ENCODE peak calls at places on chromosomes 7 and 10, in five cellular contexts. One of them, this sample, is unnamed.

GRCh38 chr7:66036788-66037187 is 38.8 kb upstream of the ASL start:
- DNase-seq in neural progenitor cell: no peak
- DNase-seq in gastrocnemius medialis: no peak
- DNase-seq in CD4-positive, CD25-positive, alpha-beta regulatory T cell: no peak
- DNase-seq in adrenal gland: no peak
- DNase-seq in this sample: no peak

GRCh38 chr10:133043541-133044225 is 44.0 kb upstream of the ADGRA1 start:
- DNase-seq in CD4-positive, CD25-positive, alpha-beta regulatory T cell: no peak
- DNase-seq in neural progenitor cell: no peak
- DNase-seq in adrenal gland: no peak
- DNase-seq in gastrocnemius medialis: no peak
- DNase-seq in this sample: no peak

GRCh38 chr10:76036410-76036940 is 605.1 kb downstream of the LRMDA start:
- DNase-seq in adrenal gland: peak; percentile 85
- DNase-seq in gastrocnemius medialis: peak; percentile 53
- DNase-seq in neural progenitor cell: peak; percentile 69
- DNase-seq in CD4-positive, CD25-positive, alpha-beta regulatory T cell: peak; percentile 39
- DNase-seq in this sample: peak; percentile 86

GRCh38 chr7:49778731-49779270 is 5.4 kb downstream of the VWC2 start:
- DNase-seq in adrenal gland: no peak
- DNase-seq in CD4-positive, CD25-positive, alpha-beta regulatory T cell: no peak
- DNase-seq in gastrocnemius medialis: no peak
- DNase-seq in neural progenitor cell: no peak
- DNase-seq in this sample: no peak

GRCh38 chr7:157471259-157472125 is 134.7 kb downstream of the DNAJB6 start:
- DNase-seq in adrenal gland: no peak
- DNase-seq in gastrocnemius medialis: no peak
- DNase-seq in neural progenitor cell: no peak
- DNase-seq in CD4-positive, CD25-positive, alpha-beta regulatory T cell: peak; percentile 65
- DNase-seq in this sample: no peak

GRCh38 chr10:106043833-106044232 is 1120.7 kb downstream of the SORCS1 start:
- DNase-seq in gastrocnemius medialis: no peak
- DNase-seq in CD4-positive, CD25-positive, alpha-beta regulatory T cell: no peak
- DNase-seq in adrenal gland: no peak
- DNase-seq in neural progenitor cell: no peak
- DNase-seq in this sample: no peak

GRCh38 chr10:122391875-122392274 is 17.4 kb downstream of the PLEKHA1 start:
- DNase-seq in CD4-positive, CD25-positive, alpha-beta regulatory T cell: no peak
- DNase-seq in neural progenitor cell: no peak
- DNase-seq in adrenal gland: no peak
- DNase-seq in gastrocnemius medialis: no peak
- DNase-seq in this sample: no peak

GRCh38 chr10:11089272-11089671 is 71.6 kb downstream of the CELF2 start:
- DNase-seq in neural progenitor cell: no peak
- DNase-seq in adrenal gland: no peak
- DNase-seq in gastrocnemius medialis: no peak
- DNase-seq in CD4-positive, CD25-positive, alpha-beta regulatory T cell: peak; percentile 14
- DNase-seq in this sample: no peak

GRCh38 chr7:155219947-155220769 is 77.5 kb upstream of the INSIG1 start:
- DNase-seq in neural progenitor cell: peak; percentile 21
- DNase-seq in CD4-positive, CD25-positive, alpha-beta regulatory T cell: no peak
- DNase-seq in adrenal gland: no peak
- DNase-seq in gastrocnemius medialis: no peak
- DNase-seq in this sample: no peak

GRCh38 chr7:134028853-134029252 is 98.3 kb upstream of the LRGUK start:
- DNase-seq in neural progenitor cell: no peak
- DNase-seq in adrenal gland: no peak
- DNase-seq in CD4-positive, CD25-positive, alpha-beta regulatory T cell: no peak
- DNase-seq in gastrocnemius medialis: no peak
- DNase-seq in this sample: no peak

GRCh38 chr10:77849039-77849664 is 77.4 kb downstream of the DLG5 start:
- DNase-seq in neural progenitor cell: peak; percentile 71
- DNase-seq in CD4-positive, CD25-positive, alpha-beta regulatory T cell: no peak
- DNase-seq in gastrocnemius medialis: no peak
- DNase-seq in adrenal gland: no peak
- DNase-seq in this sample: no peak

GRCh38 chr7:22980422-22980821 is 33.5 kb downstream of the HYCC1 start:
- DNase-seq in CD4-positive, CD25-positive, alpha-beta regulatory T cell: no peak
- DNase-seq in neural progenitor cell: no peak
- DNase-seq in gastrocnemius medialis: no peak
- DNase-seq in adrenal gland: no peak
- DNase-seq in this sample: no peak

GRCh38 chr7:13042605-13043236 is 355.3 kb downstream of the ARL4A start:
- DNase-seq in adrenal gland: no peak
- DNase-seq in neural progenitor cell: no peak
- DNase-seq in gastrocnemius medialis: no peak
- DNase-seq in CD4-positive, CD25-positive, alpha-beta regulatory T cell: no peak
- DNase-seq in this sample: no peak

GRCh38 chr10:69628876-69629275 is 1.2 kb upstream of the FAM241B start:
- DNase-seq in CD4-positive, CD25-positive, alpha-beta regulatory T cell: no peak
- DNase-seq in adrenal gland: no peak
- DNase-seq in gastrocnemius medialis: no peak
- DNase-seq in neural progenitor cell: no peak
- DNase-seq in this sample: no peak

GRCh38 chr7:66748791-66749190 is 8.3 kb downstream of the RABGEF1 start:
- DNase-seq in adrenal gland: peak; percentile 82
- DNase-seq in CD4-positive, CD25-positive, alpha-beta regulatory T cell: no peak
- DNase-seq in gastrocnemius medialis: peak; percentile 20
- DNase-seq in neural progenitor cell: no peak
- DNase-seq in this sample: peak; percentile 83

GRCh38 chr7:19203686-19204085 is 58.5 kb upstream of the FERD3L start:
- DNase-seq in gastrocnemius medialis: no peak
- DNase-seq in adrenal gland: no peak
- DNase-seq in CD4-positive, CD25-positive, alpha-beta regulatory T cell: no peak
- DNase-seq in neural progenitor cell: no peak
- DNase-seq in this sample: no peak

GRCh38 chr10:3347413-3348147 is 175.0 kb upstream of the PITRM1 start:
- DNase-seq in adrenal gland: no peak
- DNase-seq in CD4-positive, CD25-positive, alpha-beta regulatory T cell: no peak
- DNase-seq in gastrocnemius medialis: no peak
- DNase-seq in neural progenitor cell: no peak
- DNase-seq in this sample: peak; percentile 78

GRCh38 chr7:110090113-110090820 is 1000.7 kb upstream of the LRRN3 start:
- DNase-seq in neural progenitor cell: peak; percentile 15
- DNase-seq in CD4-positive, CD25-positive, alpha-beta regulatory T cell: peak; percentile 33
- DNase-seq in adrenal gland: peak; percentile 32
- DNase-seq in gastrocnemius medialis: no peak
- DNase-seq in this sample: peak; percentile 34

GRCh38 chr10:1193561-1193960 is 137.4 kb downstream of the WDR37 start:
- DNase-seq in CD4-positive, CD25-positive, alpha-beta regulatory T cell: peak; percentile 81
- DNase-seq in neural progenitor cell: no peak
- DNase-seq in adrenal gland: no peak
- DNase-seq in gastrocnemius medialis: no peak
- DNase-seq in this sample: no peak

GRCh38 chr10:46270086-46270811 is 16.5 kb upstream of the ANTXRL start:
- DNase-seq in neural progenitor cell: no peak
- DNase-seq in adrenal gland: no peak
- DNase-seq in CD4-positive, CD25-positive, alpha-beta regulatory T cell: peak; percentile 25
- DNase-seq in gastrocnemius medialis: no peak
- DNase-seq in this sample: no peak

GRCh38 chr7:87317691-87318245 is 27.7 kb upstream of the CROT start:
- DNase-seq in adrenal gland: no peak
- DNase-seq in neural progenitor cell: no peak
- DNase-seq in gastrocnemius medialis: no peak
- DNase-seq in CD4-positive, CD25-positive, alpha-beta regulatory T cell: no peak
- DNase-seq in this sample: no peak

GRCh38 chr10:44975487-44976331 is 2.9 kb downstream of the DEPP1 start:
- DNase-seq in gastrocnemius medialis: no peak
- DNase-seq in adrenal gland: no peak
- DNase-seq in CD4-positive, CD25-positive, alpha-beta regulatory T cell: no peak
- DNase-seq in neural progenitor cell: peak; percentile 42
- DNase-seq in this sample: peak; percentile 56

GRCh38 chr7:130273081-130273699 is 6.5 kb downstream of the CPA2 start:
- DNase-seq in CD4-positive, CD25-positive, alpha-beta regulatory T cell: no peak
- DNase-seq in adrenal gland: no peak
- DNase-seq in neural progenitor cell: peak; percentile 95
- DNase-seq in gastrocnemius medialis: no peak
- DNase-seq in this sample: peak; percentile 29

DNA sequence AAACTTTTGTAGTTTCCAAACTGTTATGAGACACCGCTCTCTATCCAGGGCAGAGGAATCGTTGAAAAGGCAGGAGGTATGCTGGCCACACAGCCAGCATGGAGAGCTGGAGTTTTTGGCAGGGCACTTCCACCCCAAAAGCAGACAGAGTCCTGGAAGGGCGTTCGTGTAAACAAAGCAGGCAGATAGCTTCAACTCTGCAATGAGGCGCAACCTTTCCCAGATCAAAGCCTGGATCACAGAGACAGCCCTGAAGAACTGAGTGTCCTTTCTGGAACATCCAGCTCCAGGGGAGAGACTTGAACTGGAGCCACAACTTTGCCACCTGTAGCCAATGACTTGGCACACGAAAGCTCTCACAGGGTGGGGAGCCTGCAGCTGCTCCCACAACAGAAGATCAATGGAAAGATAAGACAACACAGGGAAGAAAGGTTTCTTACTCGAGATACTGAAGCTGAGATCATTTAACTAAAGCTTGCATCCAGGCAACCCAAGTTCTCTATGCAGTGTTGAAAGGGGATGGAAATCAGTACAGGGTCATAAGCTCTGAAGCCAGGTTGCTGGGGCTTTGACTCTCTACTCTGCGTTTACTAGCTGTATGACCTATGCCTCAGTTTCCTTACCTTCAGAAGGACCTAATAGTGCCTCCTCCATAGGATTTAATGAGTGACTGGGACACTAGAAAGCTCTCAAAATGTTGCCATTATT is 434.7 kb upstream of the NPVF start:
- DNase-seq in adrenal gland: no peak
- DNase-seq in neural progenitor cell: no peak
- DNase-seq in gastrocnemius medialis: peak; percentile 76
- DNase-seq in CD4-positive, CD25-positive, alpha-beta regulatory T cell: no peak
- DNase-seq in this sample: peak; percentile 52
- H3K4me1 ChIP-seq in adrenal gland: peaks cover 5% of the 10 kb centered on the region
- H3K4me1 ChIP-seq in neural progenitor cell: no peaks in the 10 kb centered on the region
- H3K4me1 ChIP-seq in gastrocnemius medialis: peaks cover 34% of the 10 kb centered on the region
- H3K4me1 ChIP-seq in CD4-positive, CD25-positive, alpha-beta regulatory T cell: no peaks in the 10 kb centered on the region
- H3K4me1 ChIP-seq in this sample: peaks cover 24% of the 10 kb centered on the region

GRCh38 chr10:114613237-114613979 is 44.7 kb downstream of the ABLIM1 start:
- DNase-seq in CD4-positive, CD25-positive, alpha-beta regulatory T cell: no peak
- DNase-seq in neural progenitor cell: no peak
- DNase-seq in gastrocnemius medialis: no peak
- DNase-seq in adrenal gland: no peak
- DNase-seq in this sample: no peak

GRCh38 chr10:114616103-114616502 is 42.0 kb downstream of the ABLIM1 start:
- DNase-seq in neural progenitor cell: no peak
- DNase-seq in adrenal gland: no peak
- DNase-seq in CD4-positive, CD25-positive, alpha-beta regulatory T cell: no peak
- DNase-seq in gastrocnemius medialis: no peak
- DNase-seq in this sample: no peak

GRCh38 chr10:114616516-114616915 is 41.6 kb downstream of the ABLIM1 start:
- DNase-seq in neural progenitor cell: no peak
- DNase-seq in CD4-positive, CD25-positive, alpha-beta regulatory T cell: no peak
- DNase-seq in gastrocnemius medialis: no peak
- DNase-seq in adrenal gland: no peak
- DNase-seq in this sample: no peak

GRCh38 chr10:114618722-114619121 is 39.4 kb downstream of the ABLIM1 start:
- DNase-seq in neural progenitor cell: no peak
- DNase-seq in adrenal gland: no peak
- DNase-seq in CD4-positive, CD25-positive, alpha-beta regulatory T cell: no peak
- DNase-seq in gastrocnemius medialis: no peak
- DNase-seq in this sample: no peak

GRCh38 chr10:114615600-114616007 is 42.5 kb downstream of the ABLIM1 start:
- DNase-seq in gastrocnemius medialis: no peak
- DNase-seq in adrenal gland: no peak
- DNase-seq in CD4-positive, CD25-positive, alpha-beta regulatory T cell: peak; percentile 84
- DNase-seq in neural progenitor cell: no peak
- DNase-seq in this sample: no peak
- H3K27ac ChIP-seq in gastrocnemius medialis: peak overlapping the region; percentile 49
- H3K27ac ChIP-seq in adrenal gland: peak overlapping the region; percentile 30
- H3K27ac ChIP-seq in CD4-positive, CD25-positive, alpha-beta regulatory T cell: peak overlapping the region; percentile 64
- H3K27ac ChIP-seq in neural progenitor cell: no peak overlapping the region
- H3K27ac ChIP-seq in this sample: no peak overlapping the region

GRCh38 chr10:28008054-28008453 is 9.2 kb upstream of the ODAD2 start:
- DNase-seq in adrenal gland: no peak
- DNase-seq in gastrocnemius medialis: no peak
- DNase-seq in CD4-positive, CD25-positive, alpha-beta regulatory T cell: no peak
- DNase-seq in neural progenitor cell: no peak
- DNase-seq in this sample: no peak
- H3K27me3 ChIP-seq in adrenal gland: no peaks in the 10 kb centered on the region
- H3K27me3 ChIP-seq in gastrocnemius medialis: no peaks in the 10 kb centered on the region
- H3K27me3 ChIP-seq in CD4-positive, CD25-positive, alpha-beta regulatory T cell: no peaks in the 10 kb centered on the region
- H3K27me3 ChIP-seq in neural progenitor cell: no peaks in the 10 kb centered on the region
- H3K27me3 ChIP-seq in this sample: no peaks in the 10 kb centered on the region

GRCh38 chr10:113073549-113074189 is 123.6 kb downstream of the TCF7L2 start:
- DNase-seq in CD4-positive, CD25-positive, alpha-beta regulatory T cell: no peak
- DNase-seq in gastrocnemius medialis: peak; percentile 31
- DNase-seq in neural progenitor cell: peak; percentile 65
- DNase-seq in adrenal gland: no peak
- DNase-seq in this sample: no peak

GRCh38 chr10:113068178-113068890 is 118.3 kb downstream of the TCF7L2 start:
- DNase-seq in CD4-positive, CD25-positive, alpha-beta regulatory T cell: no peak
- DNase-seq in gastrocnemius medialis: no peak
- DNase-seq in adrenal gland: no peak
- DNase-seq in neural progenitor cell: no peak
- DNase-seq in this sample: no peak

GRCh38 chr10:113071446-113071845 is 121.4 kb downstream of the TCF7L2 start:
- DNase-seq in neural progenitor cell: no peak
- DNase-seq in gastrocnemius medialis: no peak
- DNase-seq in CD4-positive, CD25-positive, alpha-beta regulatory T cell: no peak
- DNase-seq in adrenal gland: peak; percentile 69
- DNase-seq in this sample: peak; percentile 84

GRCh38 chr10:113067516-113067915 is 117.5 kb downstream of the TCF7L2 start:
- DNase-seq in neural progenitor cell: no peak
- DNase-seq in gastrocnemius medialis: no peak
- DNase-seq in adrenal gland: no peak
- DNase-seq in CD4-positive, CD25-positive, alpha-beta regulatory T cell: no peak
- DNase-seq in this sample: no peak

DNA sequence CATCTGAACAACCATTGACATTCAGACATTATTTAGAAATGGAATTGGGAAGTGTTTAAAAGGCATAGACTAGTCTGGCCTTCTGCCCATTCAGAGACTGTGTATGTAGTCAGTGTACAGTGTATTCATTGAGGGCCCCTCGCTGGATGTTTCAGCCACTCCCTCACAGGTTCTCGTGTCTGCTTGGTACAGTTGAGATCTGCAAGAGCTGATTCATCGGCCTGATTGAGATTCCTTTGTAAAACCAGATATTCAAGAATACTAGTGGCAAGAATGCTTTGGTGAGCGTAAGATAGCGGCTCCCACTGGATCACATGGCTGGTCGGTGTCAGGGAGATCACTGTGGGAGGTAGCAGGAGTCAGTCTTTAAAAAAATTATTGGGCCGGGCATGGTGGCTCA is 119.5 kb downstream of the TCF7L2 start:
- DNase-seq in gastrocnemius medialis: no peak
- DNase-seq in neural progenitor cell: no peak
- DNase-seq in adrenal gland: no peak
- DNase-seq in CD4-positive, CD25-positive, alpha-beta regulatory T cell: no peak
- DNase-seq in this sample: no peak
- H3K4me1 ChIP-seq in gastrocnemius medialis: peaks cover 4% of the 10 kb centered on the region
- H3K4me1 ChIP-seq in neural progenitor cell: no peaks in the 10 kb centered on the region
- H3K4me1 ChIP-seq in adrenal gland: peaks cover 4% of the 10 kb centered on the region
- H3K4me1 ChIP-seq in CD4-positive, CD25-positive, alpha-beta regulatory T cell: no peaks in the 10 kb centered on the region
- H3K4me1 ChIP-seq in this sample: peaks cover 16% of the 10 kb centered on the region

DNA sequence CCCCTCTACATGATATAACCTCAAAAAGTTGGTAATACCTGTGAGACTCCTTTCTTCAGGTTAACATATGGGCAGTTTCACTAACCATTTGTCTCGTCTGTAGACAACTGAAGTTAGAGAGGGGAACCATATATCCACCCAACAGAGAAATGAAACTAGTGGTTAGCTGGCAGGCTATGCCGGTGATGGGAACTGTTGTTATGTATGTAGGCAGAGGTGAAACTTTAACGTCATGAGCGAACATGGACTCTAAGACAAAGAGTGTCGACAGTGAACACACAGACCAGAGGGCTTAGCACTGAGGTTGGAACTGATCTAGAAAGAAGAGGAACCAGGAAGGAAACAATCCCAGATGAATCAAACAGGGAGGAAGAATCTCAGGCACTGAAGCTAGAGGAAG is 112.4 kb downstream of the ELMO1 start:
- DNase-seq in neural progenitor cell: no peak
- DNase-seq in adrenal gland: no peak
- DNase-seq in CD4-positive, CD25-positive, alpha-beta regulatory T cell: peak; percentile 66
- DNase-seq in gastrocnemius medialis: no peak
- DNase-seq in this sample: no peak
- H3K27ac ChIP-seq in neural progenitor cell: no peak overlapping the region
- H3K27ac ChIP-seq in adrenal gland: no peak overlapping the region
- H3K27ac ChIP-seq in CD4-positive, CD25-positive, alpha-beta regulatory T cell: peak overlapping the region; percentile 64
- H3K27ac ChIP-seq in gastrocnemius medialis: no peak overlapping the region
- H3K27ac ChIP-seq in this sample: no peak overlapping the region